ENCODE peak calls at places on chromosomes 2 and 18, in four cellular contexts. C is adrenal gland, S is breast epithelium, X is right lobe of liver. P is an unnamed sample.
A peak's percentile ranks its signal among the peaks of the same experiment; 100 is the strongest.

GRCh38 chr2:119463136-119463535 is 31.5 kb downstream of the TMEM37 start:
- DNase-seq in C (no peak), S (no peak), X (no peak), P (no peak)

GRCh38 chr18:44036500-44036899 is 644.2 kb upstream of the SETBP1 start:
- DNase-seq in C (no peak), S (no peak), X (no peak), P (peak; percentile 13)

GRCh38 chr2:148391324-148391723 is 253.2 kb upstream of the EPC2 start:
- DNase-seq in C (no peak), S (no peak), X (no peak), P (no peak)

GRCh38 chr2:187774551-187775071 is 220.4 kb upstream of the TFPI start:
- DNase-seq in C (no peak), S (no peak), X (no peak), P (no peak)

GRCh38 chr2:152587187-152587947 is 129.9 kb downstream of the PRPF40A start:
- DNase-seq in C (no peak), S (no peak), X (no peak), P (no peak)

GRCh38 chr18:62741118-62741566 is 25.8 kb downstream of the PHLPP1 start:
- DNase-seq in C (peak; percentile 54), S (no peak), X (no peak), P (no peak)

GRCh38 chr2:182463760-182464159 is 36.9 kb upstream of the PDE1A start:
- DNase-seq in C (no peak), S (no peak), X (no peak), P (no peak)

GRCh38 chr18:79877163-79878091 is 74.0 kb downstream of the SLC66A2 start:
- DNase-seq in C (peak; percentile 10), S (no peak), X (no peak), P (no peak)

GRCh38 chr2:85165291-85165690 is 32.1 kb downstream of the TCF7L1 start:
- DNase-seq in C (no peak), S (no peak), X (no peak), P (no peak)

GRCh38 chr2:595831-596592 is 81.2 kb downstream of the TMEM18 start:
- DNase-seq in C (no peak), S (no peak), X (no peak), P (no peak)

GRCh38 chr18:34650121-34650545 is 60.0 kb upstream of the DTNA start:
- DNase-seq in C (no peak), S (no peak), X (no peak), P (peak; percentile 13)

GRCh38 chr18:42201137-42201536 is 246.1 kb downstream of the PIK3C3 start:
- DNase-seq in C (no peak), S (no peak), X (no peak), P (no peak)

GRCh38 chr2:28216320-28216719 is 176.3 kb upstream of the FOSL2 start:
- DNase-seq in C (no peak), S (no peak), X (no peak), P (no peak)

GRCh38 chr2:120513776-120514357 is 167.9 kb downstream of the INHBB start:
- DNase-seq in C (no peak), S (no peak), X (peak; percentile 31), P (no peak)

GRCh38 chr2:201261911-201262310 is 1.6 kb downstream of the CASP8 start:
- DNase-seq in C (no peak), S (no peak), X (no peak), P (no peak)

GRCh38 chr2:150351922-150352321 is 135.5 kb downstream of the RND3 start:
- DNase-seq in C (no peak), S (no peak), X (no peak), P (no peak)

GRCh38 chr18:47745227-47745626 is 185.2 kb downstream of the SMAD2 start:
- DNase-seq in C (no peak), S (no peak), X (no peak), P (no peak)

GRCh38 chr2:213187833-213188532 is 36.6 kb upstream of the IKZF2 start:
- DNase-seq in C (no peak), S (no peak), X (no peak), P (peak; percentile 12)

GRCh38 chr18:35495821-35496368 is 1.9 kb downstream of the INO80C start:
- DNase-seq in C (no peak), S (no peak), X (no peak), P (no peak)

GRCh38 chr2:675982-676646 is 1.1 kb downstream of the TMEM18 start:
- DNase-seq in C (peak; percentile 79), S (peak; percentile 63), X (no peak), P (no peak)

DNA sequence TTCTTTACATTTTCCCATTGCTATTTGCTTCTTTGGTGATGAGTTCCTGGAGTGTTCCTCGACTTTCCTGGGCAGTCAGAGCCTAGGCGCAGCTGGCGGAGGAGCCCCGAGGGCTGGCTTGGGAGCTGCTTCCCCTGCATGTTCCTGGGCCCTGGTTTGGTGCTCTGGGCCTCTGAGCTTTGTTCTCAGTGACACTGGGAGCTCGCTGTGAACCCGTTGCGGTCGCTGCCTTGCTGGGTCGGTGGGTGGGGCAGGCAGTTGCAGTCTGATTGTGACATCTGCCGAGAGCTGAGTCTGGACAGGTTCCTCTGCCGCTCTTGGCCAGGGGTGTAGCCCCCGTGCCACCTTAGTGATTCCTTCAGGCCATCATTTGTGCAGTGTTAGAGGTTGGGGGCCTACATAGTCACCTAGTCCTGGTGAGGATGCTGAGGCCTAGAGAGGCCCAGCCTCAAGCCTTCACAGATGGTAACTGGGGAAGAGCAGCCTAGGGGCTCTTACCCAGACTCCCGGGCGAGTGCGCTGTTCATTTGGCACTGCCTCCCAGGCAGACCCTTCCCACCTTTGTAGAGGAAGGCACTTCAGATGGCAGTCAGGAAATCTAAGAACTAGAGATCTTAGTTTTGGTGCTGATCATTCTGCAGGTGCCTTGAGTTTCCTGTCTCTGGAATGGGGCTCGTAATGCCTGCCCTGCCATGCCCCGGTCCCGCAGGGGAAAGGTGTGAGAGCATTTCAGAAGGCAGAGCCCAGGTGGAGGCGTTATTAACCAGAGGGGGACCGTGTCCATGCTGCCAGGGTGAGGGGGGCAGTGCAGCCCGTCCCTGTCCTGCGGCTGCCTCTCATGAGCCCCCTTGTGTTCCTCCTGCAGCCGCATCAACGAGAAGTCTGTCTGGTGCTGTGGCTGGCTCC is 8.4 kb downstream of the ASB1 start:
- DNase-seq in C (no peak), S (no peak), X (no peak), P (no peak)
- H3K4me3 ChIP-seq in C (no peak overlapping the region), S (no peak overlapping the region), X (no peak overlapping the region), P (no peak overlapping the region)

GRCh38 chr2:10572693-10573092 is 117.1 kb downstream of the NOL10 start:
- DNase-seq in C (no peak), S (no peak), X (no peak), P (no peak)
- H3K36me3 ChIP-seq in C (peaks cover 35% of the 10 kb centered on the region), S (peaks cover 6% of the 10 kb centered on the region), X (peaks cover 58% of the 10 kb centered on the region), P (no peaks in the 10 kb centered on the region)

GRCh38 chr2:202911513-202912341 is at the start of the genes CARF and WDR12:
- DNase-seq in C (peak; percentile 94), S (peak; percentile 80), X (peak; percentile 97), P (peak; percentile 92)
- TF ChIP-seq POLR2A in C (peak; percentile 33), S (peak; percentile 70), X (peak; percentile 68), P (no peak)

GRCh38 chr2:214575030-214575949 is 164.4 kb downstream of the VWC2L start:
- DNase-seq in C (no peak), S (no peak), X (no peak), P (no peak)
- H3K4me3 ChIP-seq in C (no peak overlapping the region), S (no peak overlapping the region), X (no peak overlapping the region), P (no peak overlapping the region)

GRCh38 chr2:220628252-220628651 is 943.9 kb downstream of the EPHA4 start:
- DNase-seq in C (no peak), S (no peak), X (no peak), P (no peak)
- H3K36me3 ChIP-seq in C (no peaks in the 10 kb centered on the region), S (no peaks in the 10 kb centered on the region), X (no peaks in the 10 kb centered on the region), P (no peaks in the 10 kb centered on the region)

DNA sequence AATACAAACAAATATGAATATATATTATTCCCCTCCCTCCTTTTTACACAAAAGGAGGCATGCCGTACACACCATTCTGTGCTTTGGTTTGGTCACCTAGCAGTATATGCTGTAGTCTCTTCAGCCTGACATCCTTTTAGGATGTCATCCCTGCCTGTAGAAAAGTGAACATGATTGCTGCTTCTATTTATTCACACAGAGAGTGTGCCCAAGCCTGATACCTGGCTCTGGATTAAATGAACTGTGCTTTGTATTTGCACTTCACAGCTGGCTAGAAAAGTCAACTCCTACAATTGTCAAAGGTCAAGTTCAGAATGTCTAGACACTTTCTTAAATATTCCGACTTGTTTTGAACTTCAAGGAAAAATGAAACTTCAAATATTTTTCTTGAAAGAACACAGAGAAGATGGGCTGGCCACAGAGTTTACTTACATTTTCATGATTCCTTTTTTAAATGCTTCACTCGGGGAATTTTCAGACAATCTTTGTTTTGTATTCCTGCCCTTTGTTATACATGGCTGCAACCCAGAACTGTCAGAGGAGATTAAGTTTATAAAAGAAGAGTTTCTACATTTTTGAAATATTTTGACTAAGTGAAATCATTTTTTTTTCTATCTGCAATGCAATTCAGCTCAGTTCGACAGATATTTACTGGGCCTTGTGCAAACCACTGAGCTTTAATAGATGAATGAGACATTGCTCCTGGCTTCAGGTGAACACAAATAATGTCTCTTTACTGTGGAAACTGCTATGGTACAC is 33.4 kb downstream of the DAPL1 start:
- DNase-seq in C (no peak), S (no peak), X (no peak), P (no peak)
- TF ChIP-seq POLR2A in C (no peak), S (no peak), X (no peak), P (no peak)

P was measured in body of pancreas.